ENCODE peak calls at places on chromosomes 3 and 15, in six cellular contexts. F, T, B, M, W and Y are unnamed samples.

GRCh38 chr3:7025581-7026300 is 164.8 kb downstream of the GRM7 start:
- DNase-seq in W (no peak), T (no peak), F (no peak), B (no peak), M (no peak), Y (no peak)

GRCh38 chr15:50487287-50487686 is 59.2 kb downstream of the USP50 start:
- DNase-seq in W (no peak), M (no peak), B (no peak), F (no peak), T (no peak), Y (no peak)

GRCh38 chr3:123067689-123068226 is 933 bp downstream of the PDIA5 start:
- DNase-seq in W (no peak), T (no peak), F (no peak), B (peak; percentile 56), M (no peak), Y (no peak)

GRCh38 chr15:90482124-90483011 is 47.4 kb upstream of the CRTC3 start:
- DNase-seq in W (no peak), T (peak; percentile 45), B (peak; percentile 71), F (peak; percentile 27), M (peak; percentile 25), Y (peak; percentile 47)

GRCh38 chr3:129003578-129004112 is 2.5 kb downstream of the EFCC1 start:
- DNase-seq in B (peak; percentile 75), W (no peak), T (peak; percentile 42), F (peak; percentile 37), M (no peak), Y (peak; percentile 67)

GRCh38 chr3:99630815-99631214 is 7.6 kb upstream of the COL8A1 start:
- DNase-seq in W (no peak), F (no peak), T (no peak), B (no peak), M (no peak), Y (no peak)

GRCh38 chr3:97823503-97824004 is 1.7 kb downstream of the CRYBG3 start:
- DNase-seq in B (no peak), W (no peak), T (no peak), F (no peak), M (no peak), Y (no peak)

GRCh38 chr3:98497381-98497780 is at the start of gene OR5K2:
- DNase-seq in W (no peak), F (no peak), B (no peak), T (no peak), M (no peak), Y (no peak)

GRCh38 chr15:60912984-60913697 is 316.0 kb downstream of the RORA start:
- DNase-seq in W (no peak), B (no peak), T (no peak), M (no peak), F (no peak), Y (peak; percentile 65)

GRCh38 chr3:65398953-65399352 is 639.8 kb downstream of the MAGI1 start:
- DNase-seq in B (no peak), M (peak; percentile 17), T (no peak), F (no peak), W (no peak), Y (no peak)

GRCh38 chr3:120438971-120439370 is 11.8 kb downstream of the FSTL1 start:
- DNase-seq in T (no peak), W (no peak), M (no peak), F (peak; percentile 65), B (no peak), Y (no peak)